ENCODE peak calls at places on chromosomes 13 and 19, in ten cellular contexts. A, U, I, Z, P, S, M, D, X and T are unnamed samples.
A peak's percentile ranks its signal among the peaks of the same experiment; 100 is the strongest.

GRCh38 chr13:96052655-96053002 is 572 bp downstream of the UGGT2 start:
- DNase-seq in A (no peak), U (no peak), I (no peak), Z (no peak), P (no peak), S (no peak), M (no peak), D (no peak), X (peak; percentile 70), T (no peak)

GRCh38 chr13:26230703-26231102 is 8.6 kb upstream of the RNF6 start:
- DNase-seq in A (no peak), U (no peak), I (no peak), Z (no peak), P (no peak), S (no peak), M (no peak), D (no peak), X (no peak), T (no peak)

GRCh38 chr13:69319659-69320058 is 788.0 kb upstream of the ATXN8OS start:
- DNase-seq in A (no peak), U (no peak), I (no peak), Z (no peak), P (no peak), S (no peak), M (no peak), D (no peak), X (no peak), T (no peak)

GRCh38 chr19:56333506-56333905 is 18.9 kb upstream of the ZSCAN5A start:
- DNase-seq in A (no peak), U (no peak), I (peak; percentile 26), Z (no peak), P (peak; percentile 44), S (no peak), M (peak; percentile 54), D (no peak), X (peak; percentile 49), T (no peak)

GRCh38 chr19:31262673-31263308 is 86.4 kb downstream of the TSHZ3 start:
- DNase-seq in A (no peak), U (no peak), I (no peak), Z (no peak), P (no peak), S (no peak), M (no peak), D (no peak), X (no peak), T (peak; percentile 36)

GRCh38 chr13:109785141-109785891 is 1.1 kb downstream of the IRS2 start:
- DNase-seq in A (peak; percentile 45), U (peak; percentile 40), I (peak; percentile 28), Z (peak; percentile 82), P (peak; percentile 55), S (no peak), M (peak; percentile 44), D (peak; percentile 55), X (peak; percentile 66), T (peak; percentile 64)

GRCh38 chr13:76009491-76009890 is 373.4 kb downstream of the LMO7 start:
- DNase-seq in A (no peak), U (no peak), I (no peak), Z (no peak), P (no peak), S (no peak), M (no peak), D (no peak), X (no peak), T (no peak)

GRCh38 chr13:75715598-75716523 is 79.7 kb downstream of the LMO7 start:
- DNase-seq in A (no peak), U (no peak), I (no peak), Z (no peak), P (no peak), S (no peak), M (no peak), D (no peak), X (no peak), T (no peak)

GRCh38 chr13:24680921-24681585 is 845 bp downstream of the ATP12A start:
- DNase-seq in A (no peak), U (no peak), I (no peak), Z (no peak), P (no peak), S (no peak), M (no peak), D (no peak), X (no peak), T (no peak)

GRCh38 chr19:2186071-2186846 is 22.5 kb downstream of the DOT1L start:
- DNase-seq in A (peak; percentile 92), U (no peak), I (peak; percentile 89), Z (peak; percentile 95), P (peak; percentile 42), S (peak; percentile 64), M (peak; percentile 69), D (peak; percentile 87), X (no peak), T (no peak)

GRCh38 chr13:32117696-32118095 is 86.1 kb downstream of the FRY start:
- DNase-seq in A (peak; percentile 45), U (no peak), I (peak; percentile 71), Z (peak; percentile 83), P (peak; percentile 81), S (peak; percentile 43), M (no peak), D (peak; percentile 58), X (no peak), T (peak; percentile 47)

GRCh38 chr19:19486343-19487076 is 28.8 kb downstream of the TSSK6 start:
- DNase-seq in A (no peak), U (no peak), I (no peak), Z (no peak), P (no peak), S (no peak), M (no peak), D (no peak), X (no peak), T (no peak)

GRCh38 chr13:98439896-98440295 is 137.0 kb downstream of the STK24 start:
- DNase-seq in A (no peak), U (no peak), I (no peak), Z (no peak), P (no peak), S (no peak), M (no peak), D (no peak), X (no peak), T (no peak)

GRCh38 chr13:36530050-36530789 is 97.9 kb downstream of the CCNA1 start:
- DNase-seq in A (no peak), U (no peak), I (no peak), Z (no peak), P (no peak), S (no peak), M (no peak), D (no peak), X (no peak), T (no peak)

GRCh38 chr19:43639507-43640423 is at the start of gene CADM4:
- DNase-seq in A (peak; percentile 23), U (peak; percentile 46), I (peak; percentile 16), Z (peak; percentile 79), P (peak; percentile 48), S (no peak), M (peak; percentile 44), D (peak; percentile 23), X (peak; percentile 66), T (no peak)

GRCh38 chr19:6271721-6272410 is 7.9 kb downstream of the MLLT1 start:
- DNase-seq in A (peak; percentile 91), U (no peak), I (peak; percentile 89), Z (peak; percentile 93), P (peak; percentile 71), S (no peak), M (peak; percentile 64), D (peak; percentile 93), X (no peak), T (peak; percentile 71)

GRCh38 chr19:13363235-13363634 is 143.0 kb downstream of the CACNA1A start:
- DNase-seq in A (no peak), U (no peak), I (no peak), Z (no peak), P (no peak), S (no peak), M (no peak), D (no peak), X (no peak), T (no peak)

GRCh38 chr13:50589139-50589538 is 254.4 kb downstream of the DLEU7 start:
- DNase-seq in A (no peak), U (no peak), I (no peak), Z (no peak), P (no peak), S (no peak), M (no peak), D (no peak), X (no peak), T (peak; percentile 24)

GRCh38 chr13:30551194-30551593 is 66.5 kb upstream of the USPL1 start:
- DNase-seq in A (no peak), U (peak; percentile 28), I (no peak), Z (no peak), P (peak; percentile 26), S (no peak), M (no peak), D (no peak), X (no peak), T (peak; percentile 10)

GRCh38 chr19:37127999-37128820 is 44.3 kb downstream of the ZNF585A start:
- DNase-seq in A (no peak), U (no peak), I (no peak), Z (no peak), P (no peak), S (no peak), M (no peak), D (no peak), X (no peak), T (no peak)
- H3K9me3 ChIP-seq in A (peaks cover 97% of the 10 kb centered on the region), U (peaks cover 99% of the 10 kb centered on the region), I (peaks cover 100% of the 10 kb centered on the region), Z (peaks cover 24% of the 10 kb centered on the region), P (no peaks in the 10 kb centered on the region), S (peaks cover 100% of the 10 kb centered on the region), M (peaks cover 100% of the 10 kb centered on the region), D (peaks cover 100% of the 10 kb centered on the region), X (peaks cover 96% of the 10 kb centered on the region), T (peaks cover 98% of the 10 kb centered on the region)

GRCh38 chr19:4267901-4268815 is 10.9 kb upstream of the SHD start:
- DNase-seq in A (no peak), U (no peak), I (no peak), Z (no peak), P (peak; percentile 72), S (no peak), M (peak; percentile 78), D (no peak), X (no peak), T (no peak)
- H3K27ac ChIP-seq in A (no peak overlapping the region), U (no peak overlapping the region), I (no peak overlapping the region), Z (no peak overlapping the region), P (peak overlapping the region; percentile 75), S (no peak overlapping the region), M (peak overlapping the region; percentile 67), D (no peak overlapping the region), X (no peak overlapping the region), T (no peak overlapping the region)

GRCh38 chr13:105737688-105738087 is 797.8 kb downstream of the EFNB2 start:
- DNase-seq in A (no peak), U (no peak), I (no peak), Z (no peak), P (no peak), S (no peak), M (no peak), D (no peak), X (no peak), T (no peak)
- H3K9me3 ChIP-seq in A (no peaks in the 10 kb centered on the region), U (no peaks in the 10 kb centered on the region), I (no peaks in the 10 kb centered on the region), Z (peaks cover 1% of the 10 kb centered on the region), P (no peaks in the 10 kb centered on the region), S (no peaks in the 10 kb centered on the region), M (no peaks in the 10 kb centered on the region), D (no peaks in the 10 kb centered on the region), X (no peaks in the 10 kb centered on the region), T (no peaks in the 10 kb centered on the region)

DNA sequence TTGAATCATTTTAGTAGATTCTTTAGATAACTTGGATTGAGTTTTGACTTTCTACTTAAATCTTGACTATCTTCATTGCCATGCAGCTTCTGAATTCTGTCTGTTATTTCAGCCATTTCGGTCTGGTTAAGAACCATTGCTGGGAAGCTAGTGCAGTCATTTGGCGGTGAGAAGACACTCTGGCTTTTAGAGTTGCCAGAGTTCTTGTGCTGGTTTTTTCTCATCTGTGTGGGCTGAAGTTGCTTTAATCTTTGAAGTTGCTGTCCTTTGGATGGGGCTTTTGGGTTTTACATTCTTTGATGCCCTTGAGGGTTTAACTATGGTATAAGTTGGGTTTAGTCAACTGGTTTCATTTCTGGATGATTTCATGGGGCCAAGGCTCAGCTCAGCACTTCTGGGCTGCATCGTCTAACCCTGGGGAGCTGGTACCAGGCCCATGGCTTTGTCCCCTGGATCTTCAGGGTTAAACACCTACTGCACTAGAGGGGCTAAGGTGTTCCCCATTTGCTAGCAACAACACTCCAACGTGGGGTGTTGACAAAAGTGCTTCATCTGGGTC is 10.0 kb upstream of the IGFL2 start:
- DNase-seq in A (no peak), U (no peak), I (no peak), Z (no peak), P (no peak), S (no peak), M (no peak), D (no peak), X (no peak), T (no peak)
- H3K27ac ChIP-seq in A (no peak overlapping the region), U (no peak overlapping the region), I (no peak overlapping the region), Z (no peak overlapping the region), P (no peak overlapping the region), S (no peak overlapping the region), M (no peak overlapping the region), D (no peak overlapping the region), X (no peak overlapping the region), T (no peak overlapping the region)